ENCODE peak calls at places on chromosomes 13 and 19, in five cellular contexts. X, J, R, E and Q are unnamed samples.

GRCh38 chr13:39765801-39766463 is 110.5 kb downstream of the COG6 start:
- DNase-seq in X (peak), J (peak), E (peak), R (no peak), Q (peak)

GRCh38 chr13:50805805-50806204 is 37.7 kb downstream of the DLEU7 start:
- DNase-seq in E (no peak), R (no peak), X (no peak), J (no peak), Q (peak)

GRCh38 chr13:58712191-58712590 is 1080.6 kb downstream of the PCDH17 start:
- DNase-seq in R (no peak), J (no peak), E (no peak), X (no peak), Q (no peak)

GRCh38 chr19:10984166-10984735 is 23.4 kb downstream of the SMARCA4 start:
- DNase-seq in X (no peak), R (no peak), E (no peak), J (no peak), Q (no peak)

GRCh38 chr13:28837111-28837510 is 17.0 kb downstream of the MTUS2 start:
- DNase-seq in E (no peak), J (no peak), R (no peak), X (no peak), Q (no peak)

GRCh38 chr19:33998739-33999345 is 173.5 kb upstream of the LSM14A start:
- DNase-seq in E (no peak), X (no peak), R (no peak), J (no peak), Q (peak)

GRCh38 chr13:30466358-30466714 is 600 bp upstream of the HMGB1 start:
- DNase-seq in X (no peak), J (no peak), E (no peak), R (no peak), Q (peak)

GRCh38 chr19:38142176-38143035 is 81.6 kb downstream of the DPF1 start:
- DNase-seq in J (peak), X (peak), E (no peak), R (no peak), Q (peak)

GRCh38 chr19:5290336-5291262 is 50.0 kb downstream of the PTPRS start:
- DNase-seq in J (no peak), R (no peak), E (no peak), X (no peak), Q (no peak)

GRCh38 chr19:29767039-29767735 is 44.6 kb upstream of the CCNE1 start:
- DNase-seq in J (no peak), R (no peak), X (no peak), E (no peak), Q (no peak)

GRCh38 chr13:40813662-40814454 is 24.4 kb downstream of the SLC25A15 start:
- DNase-seq in E (no peak), J (no peak), X (no peak), R (no peak), Q (peak)

GRCh38 chr13:63010072-63010658 is 1594.5 kb upstream of the PCDH20 start:
- DNase-seq in R (no peak), E (no peak), J (peak), X (no peak), Q (no peak)

GRCh38 chr19:444677-445210 is 16.1 kb downstream of the SHC2 start:
- DNase-seq in R (no peak), J (no peak), E (no peak), X (no peak), Q (no peak)

GRCh38 chr19:32748497-32748896 is 28.9 kb downstream of the TDRD12 start:
- DNase-seq in X (no peak), R (no peak), J (no peak), E (no peak), Q (peak)
- TF ChIP-seq CTCF in X (no peak), R (no peak), J (peak), E (no peak), Q (peak)

GRCh38 chr13:92716749-92717148 is 509.9 kb upstream of the GPC6 start:
- DNase-seq in E (no peak), R (no peak), X (peak), J (no peak), Q (no peak)
- TF ChIP-seq CTCF in E (peak), R (peak), X (no peak), J (no peak), Q (no peak)

GRCh38 chr19:14556662-14557188 is 15.1 kb downstream of the NDUFB7 start:
- DNase-seq in X (peak), J (peak), R (no peak), E (peak), Q (peak)

GRCh38 chr19:14554382-14554812 is 17.5 kb downstream of the NDUFB7 start:
- DNase-seq in E (no peak), R (no peak), X (no peak), J (no peak), Q (no peak)

GRCh38 chr19:14553042-14553938 is 18.6 kb downstream of the NDUFB7 start:
- DNase-seq in R (no peak), J (no peak), E (no peak), X (no peak), Q (no peak)

GRCh38 chr19:14555918-14556661 is 15.8 kb downstream of the NDUFB7 start:
- DNase-seq in J (no peak), E (no peak), R (no peak), X (no peak), Q (no peak)

GRCh38 chr19:14553939-14554243 is 18.0 kb downstream of the NDUFB7 start:
- DNase-seq in E (no peak), J (no peak), R (no peak), X (no peak), Q (no peak)
- TF ChIP-seq CTCF in E (no peak), J (no peak), R (no peak), X (no peak), Q (no peak)

DNA sequence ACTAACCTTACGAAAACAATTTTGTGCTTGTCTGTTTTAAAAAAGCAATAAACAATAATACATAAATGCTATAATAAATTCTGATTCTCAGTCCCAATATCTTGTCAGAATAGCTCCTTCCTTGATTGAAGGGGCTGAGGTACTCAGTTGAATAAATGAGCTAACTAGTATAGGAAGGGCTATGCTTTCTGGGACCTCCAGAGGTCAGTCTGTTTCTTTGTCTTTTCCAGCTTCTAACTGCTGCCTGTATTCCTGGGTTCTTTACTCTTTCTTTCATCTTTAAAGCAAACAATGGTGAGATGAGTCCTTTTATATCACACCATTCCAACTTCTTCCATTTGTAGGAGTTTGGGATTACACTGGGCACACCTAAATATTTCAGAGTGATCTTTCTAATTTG is 1297.0 kb upstream of the ATXN8OS start:
- DNase-seq in R (no peak), J (no peak), X (no peak), E (no peak), Q (no peak)
- TF ChIP-seq CTCF in R (no peak), J (peak), X (no peak), E (no peak), Q (peak)

GRCh38 chr19:3252650-3253049 is 28.2 kb downstream of the CELF5 start:
- DNase-seq in E (no peak), X (no peak), J (no peak), R (no peak), Q (no peak)

GRCh38 chr19:3251229-3251628 is 26.8 kb downstream of the CELF5 start:
- DNase-seq in R (no peak), J (no peak), X (no peak), E (no peak), Q (no peak)

GRCh38 chr19:3250675-3251074 is 26.2 kb downstream of the CELF5 start:
- DNase-seq in R (no peak), J (peak), E (no peak), X (peak), Q (peak)

GRCh38 chr19:3254520-3254919 is 30.1 kb downstream of the CELF5 start:
- DNase-seq in X (no peak), E (no peak), R (no peak), J (no peak), Q (no peak)

GRCh38 chr19:3253270-3253669 is 28.8 kb downstream of the CELF5 start:
- DNase-seq in E (no peak), R (no peak), J (no peak), X (no peak), Q (peak)
- TF ChIP-seq CTCF in E (no peak), R (no peak), J (peak), X (no peak), Q (peak)

GRCh38 chr13:110424596-110425443 is 117.7 kb downstream of the COL4A2 start:
- DNase-seq in E (no peak), X (no peak), R (no peak), J (no peak), Q (no peak)
- TF ChIP-seq CTCF in E (no peak), X (no peak), R (no peak), J (no peak), Q (no peak)

DNA sequence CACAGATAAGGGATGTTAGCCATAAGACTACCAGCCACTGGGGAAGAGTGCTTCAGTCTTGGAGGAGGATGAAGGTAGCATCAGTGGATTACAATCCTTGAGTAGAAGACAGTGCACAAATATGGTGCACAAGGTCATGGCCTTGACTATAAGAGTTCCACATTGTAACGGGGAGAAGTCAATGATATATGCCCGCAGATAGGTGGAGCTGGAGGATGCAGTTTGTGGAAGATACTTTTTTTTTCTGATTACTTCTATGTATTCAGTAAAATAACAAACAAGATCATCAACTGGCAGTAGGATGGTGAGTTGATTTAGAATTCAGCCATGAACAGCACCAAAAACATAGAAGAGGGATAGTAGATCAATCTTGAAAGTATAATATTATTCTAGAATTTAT is 926.8 kb upstream of the MIR17HG start:
- DNase-seq in X (no peak), R (no peak), E (no peak), J (no peak), Q (no peak)
- TF ChIP-seq CTCF in X (no peak), R (no peak), E (no peak), J (no peak), Q (peak)

DNA sequence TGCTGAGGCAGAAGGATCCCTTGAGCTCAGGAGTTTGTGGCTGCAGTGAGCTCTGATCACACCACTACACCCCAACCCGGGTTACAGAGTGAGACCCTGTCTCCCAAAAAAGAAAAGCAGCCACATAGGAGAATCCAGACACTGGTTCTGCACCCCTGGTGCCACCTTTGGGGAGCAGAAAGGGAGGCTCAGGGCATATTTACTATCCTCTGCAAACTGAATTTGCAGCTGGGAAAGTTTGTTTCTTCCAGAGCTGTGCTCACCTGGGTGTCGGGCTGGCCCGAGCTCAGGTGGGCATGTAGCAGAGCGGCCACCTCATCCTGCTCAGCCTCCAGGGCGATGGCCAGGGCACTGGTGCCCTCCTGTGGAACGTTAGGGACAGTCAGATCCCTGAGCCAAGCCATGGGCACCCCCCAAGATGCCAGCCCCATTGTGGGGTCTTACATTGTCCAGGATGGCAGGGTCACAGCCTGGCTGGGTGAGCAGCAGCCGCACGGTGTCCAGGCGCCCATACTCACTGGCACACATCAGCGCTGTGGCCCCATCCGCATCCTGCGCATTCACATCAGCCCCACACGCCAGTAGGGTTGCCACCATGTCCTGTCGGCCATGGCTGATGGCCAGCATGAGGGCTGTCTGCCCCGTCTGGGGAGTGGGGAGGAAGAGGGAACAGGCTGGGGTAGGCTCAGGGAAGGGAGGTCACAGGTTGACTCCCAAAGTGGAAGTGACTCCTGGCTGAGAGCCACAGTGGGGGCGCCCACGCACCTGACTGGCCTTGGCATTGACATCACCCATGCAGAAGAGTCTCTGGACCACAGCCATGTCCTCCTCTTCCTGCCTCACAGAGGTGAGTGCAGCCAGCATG is 3.1 kb downstream of the RPS28 start:
- DNase-seq in R (no peak), J (peak), E (no peak), X (no peak), Q (peak)
- TF ChIP-seq CTCF in R (no peak), J (peak), E (no peak), X (no peak), Q (peak)

GRCh38 chr13:110925023-110925608 is 10.2 kb upstream of the ANKRD10 start:
- DNase-seq in R (no peak), E (no peak), X (no peak), J (peak), Q (peak)
- TF ChIP-seq CTCF in R (no peak), E (no peak), X (no peak), J (peak), Q (peak)